ENCODE peak calls at places on chromosome 22, in five cellular contexts. S, Y, R, B and Z are unnamed samples. For H3K9me3 and H3K4me1, the result is how much of the 10 kb centered on the place peaks cover.

GRCh38 chr22:27270818-27271510 is 530.6 kb downstream of the MN1 start:
- DNase-seq in R (no peak), B (no peak), S (peak), Y (peak), Z (peak)

GRCh38 chr22:30921108-30921507 is 47.5 kb downstream of the MORC2 start:
- DNase-seq in B (no peak), Y (no peak), R (no peak), S (no peak), Z (peak)

GRCh38 chr22:23071163-23072034 is 1.1 kb downstream of the GNAZ start:
- DNase-seq in B (no peak), R (peak), Y (no peak), S (peak), Z (no peak)

GRCh38 chr22:17258015-17258827 is 39.0 kb upstream of the ADA2 start:
- DNase-seq in S (peak), B (peak), Y (no peak), R (peak), Z (peak)

GRCh38 chr22:46297151-46297819 is 615 bp downstream of the GTSE1 start:
- DNase-seq in S (no peak), R (no peak), Y (peak), B (peak), Z (peak)

GRCh38 chr22:37370306-37370979 is 56.8 kb downstream of the ELFN2 start:
- DNase-seq in S (peak), R (no peak), B (no peak), Y (no peak), Z (no peak)

GRCh38 chr22:24776525-24776924 is 2.0 kb upstream of the PIWIL3 start:
- DNase-seq in Y (no peak), S (no peak), B (no peak), R (no peak), Z (no peak)

GRCh38 chr22:37982938-37983859 is 1.2 kb downstream of the SOX10 start:
- DNase-seq in Y (no peak), R (no peak), S (no peak), B (no peak), Z (peak)

GRCh38 chr22:37660709-37661045 is 2.2 kb downstream of the PDXP start:
- DNase-seq in S (no peak), B (no peak), Y (no peak), R (no peak), Z (no peak)

GRCh38 chr22:39308614-39309363 is 10.6 kb downstream of the RPL3 start:
- DNase-seq in R (no peak), Y (peak), B (peak), S (peak), Z (no peak)

GRCh38 chr22:21698430-21699329 is 32.9 kb downstream of the PPIL2 start:
- DNase-seq in B (no peak), R (peak), Y (no peak), S (peak), Z (peak)

GRCh38 chr22:25900880-25901279 is 158.9 kb downstream of the MYO18B start:
- DNase-seq in Y (no peak), S (no peak), R (no peak), B (no peak), Z (peak)

GRCh38 chr22:26514419-26515161 is 2.3 kb upstream of the TFIP11 start:
- DNase-seq in S (no peak), R (no peak), Y (no peak), B (no peak), Z (no peak)

GRCh38 chr22:22168190-22168940 is 76.2 kb upstream of the VPREB1 start:
- DNase-seq in Y (no peak), R (no peak), S (no peak), B (peak), Z (no peak)

GRCh38 chr22:23418159-23418788 is 161.8 kb downstream of the IGLL1 start:
- DNase-seq in S (no peak), Y (no peak), R (no peak), B (no peak), Z (no peak)

GRCh38 chr22:35839811-35840739 is 122.4 kb downstream of the APOL5 start:
- DNase-seq in B (peak), R (peak), Y (peak), S (peak), Z (peak)

DNA sequence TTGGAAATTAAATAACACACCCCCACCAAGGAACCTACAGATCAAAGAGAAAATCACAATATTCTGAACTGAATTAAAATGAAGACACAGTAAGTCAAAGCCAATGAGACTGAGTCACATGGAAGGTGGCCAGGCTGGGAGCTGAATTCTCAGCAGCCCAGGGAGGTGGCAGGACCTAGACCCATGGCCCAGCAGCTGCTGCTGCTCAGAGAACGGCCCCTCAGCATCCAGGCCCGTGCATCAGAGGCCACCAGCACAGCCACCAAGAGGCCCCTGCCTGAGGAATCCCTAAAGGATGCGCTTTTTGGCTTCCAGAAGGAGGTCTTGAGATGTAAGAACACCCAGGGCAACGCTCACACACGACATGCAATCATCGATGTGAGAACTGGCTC is 35.0 kb downstream of the TBX1 start:
- DNase-seq in S (no peak), R (peak), Y (no peak), B (no peak), Z (no peak)
- H3K27ac ChIP-seq in S (no peak), R (no peak), Y (no peak), B (no peak), Z (no peak)

GRCh38 chr22:47309476-47309875 is 547.0 kb downstream of the TBC1D22A start:
- DNase-seq in Y (no peak), R (no peak), B (no peak), S (no peak), Z (no peak)

GRCh38 chr22:47309946-47310345 is 547.5 kb downstream of the TBC1D22A start:
- DNase-seq in S (no peak), R (no peak), B (no peak), Y (no peak), Z (no peak)

GRCh38 chr22:47307326-47307725 is 544.9 kb downstream of the TBC1D22A start:
- DNase-seq in B (no peak), Y (no peak), R (no peak), S (no peak), Z (no peak)

GRCh38 chr22:47307812-47308211 is 545.4 kb downstream of the TBC1D22A start:
- DNase-seq in S (no peak), R (no peak), Y (no peak), B (no peak), Z (no peak)

DNA sequence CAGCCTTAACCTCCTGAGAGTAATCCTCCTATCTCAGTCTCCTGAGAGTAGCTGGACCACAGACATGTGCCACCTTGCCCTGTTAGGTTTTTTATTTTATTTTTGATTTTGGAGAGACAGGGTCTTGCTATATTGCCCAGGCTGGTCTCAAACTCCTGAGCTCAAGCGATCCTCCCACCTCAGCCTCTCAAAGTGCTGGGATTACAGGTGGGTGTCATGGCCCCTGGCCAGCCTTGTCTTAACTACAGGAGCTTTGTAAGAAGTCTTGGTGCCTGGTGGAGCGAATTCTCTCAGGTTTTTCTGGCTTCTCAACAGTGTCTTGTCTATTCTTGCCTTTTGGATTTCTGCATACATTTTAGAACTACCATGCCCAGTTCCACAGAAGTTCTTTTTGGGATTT is 546.4 kb downstream of the TBC1D22A start:
- DNase-seq in S (no peak), Y (no peak), R (no peak), B (no peak), Z (no peak)
- H3K9me3 ChIP-seq in S (under half), Y (under half), R (under half), B (under half), Z (under half)

GRCh38 chr22:40416636-40417035 is 46.2 kb downstream of the SGSM3 start:
- DNase-seq in Y (no peak), R (no peak), B (no peak), S (no peak), Z (no peak)

GRCh38 chr22:40417041-40417440 is 46.6 kb downstream of the SGSM3 start:
- DNase-seq in S (no peak), R (no peak), B (no peak), Y (no peak), Z (no peak)

GRCh38 chr22:40418366-40419201 is 48.2 kb downstream of the SGSM3 start:
- DNase-seq in B (no peak), Y (no peak), R (no peak), S (no peak), Z (no peak)

GRCh38 chr22:40416267-40416570 is 45.8 kb downstream of the SGSM3 start:
- DNase-seq in B (no peak), S (no peak), R (no peak), Y (no peak), Z (no peak)

DNA sequence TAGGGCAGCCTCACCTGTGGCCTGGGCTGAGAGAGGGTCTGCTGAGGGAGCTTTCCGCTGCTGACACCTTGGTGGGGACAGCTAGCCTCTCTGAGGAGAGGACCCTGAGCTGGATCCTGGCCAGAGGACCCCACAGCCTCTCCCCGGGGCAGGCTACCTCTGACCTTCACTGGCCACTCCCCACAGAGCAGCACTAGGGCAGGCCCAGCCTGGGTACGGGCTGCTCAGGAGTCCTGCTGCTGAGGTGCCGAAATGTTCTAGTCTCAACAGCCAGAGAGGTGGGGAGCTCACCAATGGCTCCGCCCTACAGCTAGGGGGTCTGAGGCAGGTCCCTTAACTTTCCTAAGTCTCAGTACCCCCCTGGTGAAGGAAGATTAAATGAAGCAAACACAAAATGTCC is 47.5 kb downstream of the SGSM3 start:
- DNase-seq in Y (no peak), R (no peak), S (no peak), B (no peak), Z (no peak)
- H3K4me1 ChIP-seq in Y (under half), R (under half), S (under half), B (under half), Z (under half)

GRCh38 chr22:29044657-29045176 is 16.9 kb downstream of the C22orf31 start:
- DNase-seq in Y (no peak), R (peak), S (no peak), B (peak), Z (no peak)
- H3K27ac ChIP-seq in Y (peak), R (peak), S (no peak), B (peak), Z (no peak)

GRCh38 chr22:48950151-48950915 is 877.3 kb downstream of the BRD1 start:
- DNase-seq in R (peak), Y (no peak), S (no peak), B (peak), Z (peak)

GRCh38 chr22:48949375-48950149 is 878.1 kb downstream of the BRD1 start:
- DNase-seq in R (no peak), S (no peak), B (peak), Y (no peak), Z (peak)

GRCh38 chr22:48945621-48946458 is 881.8 kb downstream of the BRD1 start:
- DNase-seq in R (peak), S (no peak), Y (no peak), B (no peak), Z (peak)

GRCh38 chr22:48947636-48948035 is 880.0 kb downstream of the BRD1 start:
- DNase-seq in Y (no peak), S (no peak), R (no peak), B (no peak), Z (no peak)

GRCh38 chr22:48948575-48949170 is 879.0 kb downstream of the BRD1 start:
- DNase-seq in S (no peak), Y (no peak), R (peak), B (peak), Z (peak)
- H3K9me3 ChIP-seq in S (under half), Y (under half), R (under half), B (under half), Z (under half)

DNA sequence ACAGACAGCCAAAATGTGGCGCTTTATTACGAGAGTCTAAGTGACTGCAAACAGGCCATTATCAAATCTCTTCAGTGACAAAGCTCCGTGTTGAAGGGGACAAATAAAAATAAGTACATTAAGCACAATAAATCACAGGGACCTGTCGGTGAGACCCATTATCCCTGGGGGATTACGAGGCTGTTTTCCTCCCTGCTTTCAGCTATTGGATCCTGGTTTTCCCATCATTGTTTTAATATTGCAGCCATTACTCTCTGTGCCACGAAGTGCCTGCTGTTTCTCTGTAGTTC is 22.7 kb downstream of the LARGE1 start:
- DNase-seq in R (no peak), S (no peak), Y (no peak), B (no peak), Z (no peak)
- H3K4me1 ChIP-seq in R (under half), S (half or more), Y (under half), B (under half), Z (under half)